ENCODE peak calls at places on chromosomes 5 and 9, in seven cellular contexts. S is AG09309, U is upper lobe of left lung, G is astrocyte of the spinal cord, D is breast epithelium, K is suprapubic skin, R is thoracic aorta. N is an unnamed sample.
A peak's percentile ranks its signal among the peaks of the same experiment; 100 is the strongest.

GRCh38 chr9:22030101-22030598 is 21.0 kb upstream of the CDKN2B start:
- DNase-seq in S (no peak), U (no peak), G (peak; percentile 73), D (no peak), K (no peak), R (no peak), N (no peak)

GRCh38 chr5:56481147-56481997 is 248.2 kb upstream of the ANKRD55 start:
- DNase-seq in S (no peak), U (peak; percentile 70), G (peak; percentile 64), D (no peak), K (no peak), R (no peak), N (peak; percentile 28)

GRCh38 chr5:113806250-113806649 is 292.8 kb downstream of the YTHDC2 start:
- DNase-seq in S (no peak), U (no peak), G (peak; percentile 28), D (no peak), K (no peak), R (no peak), N (no peak)

GRCh38 chr5:112574566-112574965 is 155.5 kb upstream of the EPB41L4A start:
- DNase-seq in S (no peak), U (no peak), G (no peak), D (no peak), K (no peak), R (no peak), N (no peak)

GRCh38 chr9:130129425-130130061 is 42.7 kb upstream of the NCS1 start:
- DNase-seq in S (no peak), U (peak; percentile 54), G (peak; percentile 61), D (no peak), K (no peak), R (no peak), N (no peak)

GRCh38 chr9:72979405-72980100 is 26.7 kb upstream of the ALDH1A1 start:
- DNase-seq in S (no peak), U (no peak), G (no peak), D (no peak), K (no peak), R (no peak), N (no peak)

GRCh38 chr9:109010676-109011655 is 2.3 kb downstream of the CTNNAL1 start:
- DNase-seq in S (no peak), U (no peak), G (peak; percentile 86), D (no peak), K (no peak), R (no peak), N (peak; percentile 25)

GRCh38 chr5:61991861-61992260 is 314.1 kb upstream of the KIF2A start:
- DNase-seq in S (no peak), U (no peak), G (no peak), D (no peak), K (no peak), R (no peak), N (no peak)

GRCh38 chr5:35924122-35924949 is 14.1 kb downstream of the CAPSL start:
- DNase-seq in S (peak; percentile 91), U (no peak), G (peak; percentile 85), D (no peak), K (no peak), R (no peak), N (no peak)

GRCh38 chr5:154541553-154541952 is 63.5 kb upstream of the HAND1 start:
- DNase-seq in S (no peak), U (no peak), G (no peak), D (no peak), K (no peak), R (no peak), N (no peak)
- TF ChIP-seq CTCF in S (no peak), U (no peak), G (no peak), D (no peak), K (no peak), R (no peak), N (no peak)

DNA sequence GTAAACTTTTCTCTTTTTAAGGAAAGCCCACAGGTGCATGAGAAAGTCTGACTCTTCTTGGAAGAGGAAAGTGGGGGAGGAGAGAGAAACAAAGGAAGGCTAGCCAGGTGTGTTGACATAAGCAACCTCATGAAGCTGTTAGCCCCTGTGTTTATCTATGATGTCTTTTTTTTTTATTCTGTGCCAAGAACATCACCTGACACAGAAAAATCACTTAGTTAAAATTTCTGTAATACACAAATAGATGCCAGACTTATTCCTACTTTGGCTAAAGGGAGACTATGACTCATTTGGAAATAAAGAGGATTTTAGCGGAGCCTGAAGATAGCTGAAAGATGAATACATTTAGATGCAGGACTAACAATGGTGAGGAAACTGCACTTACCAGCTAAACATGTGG is 58.3 kb downstream of the BAAT start:
- DNase-seq in S (no peak), U (no peak), G (no peak), D (no peak), K (no peak), R (no peak), N (no peak)
- H3K4me3 ChIP-seq in S (no peak overlapping the region), U (no peak overlapping the region), G (no peak overlapping the region), D (no peak overlapping the region), K (no peak overlapping the region), R (no peak overlapping the region), N (no peak overlapping the region)

GRCh38 chr5:1279443-1280151 is 15.3 kb downstream of the TERT start:
- DNase-seq in S (no peak), U (peak; percentile 68), G (no peak), D (no peak), K (no peak), R (no peak), N (no peak)

GRCh38 chr5:1278656-1279442 is 16.0 kb downstream of the TERT start:
- DNase-seq in S (no peak), U (peak; percentile 75), G (no peak), D (no peak), K (no peak), R (no peak), N (no peak)

GRCh38 chr5:1281038-1281882 is 13.6 kb downstream of the TERT start:
- DNase-seq in S (no peak), U (no peak), G (no peak), D (no peak), K (peak; percentile 13), R (no peak), N (no peak)

GRCh38 chr5:1282139-1282992 is 12.5 kb downstream of the TERT start:
- DNase-seq in S (no peak), U (peak; percentile 70), G (no peak), D (peak; percentile 50), K (peak; percentile 59), R (no peak), N (peak; percentile 31)

DNA sequence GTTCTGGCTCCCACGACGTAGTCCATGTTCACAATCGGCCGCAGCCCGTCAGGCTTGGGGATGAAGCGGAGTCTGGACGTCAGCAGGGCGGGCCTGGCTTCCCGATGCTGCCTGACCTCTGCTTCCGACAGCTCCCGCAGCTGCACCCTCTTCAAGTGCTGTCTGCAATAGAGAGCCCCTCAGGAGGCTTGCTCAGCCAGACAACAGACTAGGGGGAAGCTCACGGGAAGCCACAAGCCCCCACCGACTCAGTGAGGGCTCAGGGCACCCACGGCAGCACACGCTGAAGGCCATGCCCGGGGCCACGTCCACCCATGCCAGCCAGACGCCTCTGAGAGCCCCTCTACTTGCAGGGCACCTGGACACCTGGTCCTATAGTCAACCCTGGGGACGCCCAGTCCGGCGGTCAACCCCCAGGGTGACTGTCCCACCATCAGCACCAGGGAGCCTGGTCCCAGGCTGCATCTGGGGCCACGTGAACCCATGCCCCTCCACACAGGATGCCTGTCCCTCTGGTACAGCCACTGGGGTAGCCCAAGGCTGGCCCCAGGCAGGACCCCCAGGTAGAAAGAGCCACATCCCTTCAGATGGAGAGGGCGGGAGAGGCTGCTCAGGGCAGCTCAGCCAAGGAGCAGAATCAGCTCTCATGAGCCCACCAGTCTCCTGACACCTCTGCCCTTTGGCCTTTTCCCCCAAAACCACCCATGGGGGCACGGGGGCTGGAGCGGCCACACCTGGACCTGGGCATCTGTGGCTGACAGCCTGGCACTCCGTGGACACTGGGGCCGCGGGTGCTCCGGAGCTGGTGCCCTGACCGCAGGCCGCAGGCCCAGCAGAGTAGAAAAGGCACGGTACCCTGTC is 14.5 kb downstream of the TERT start:
- DNase-seq in S (no peak), U (peak; percentile 70), G (no peak), D (no peak), K (no peak), R (no peak), N (no peak)
- TF ChIP-seq CTCF in S (no peak), U (no peak), G (no peak), D (no peak), K (no peak), R (no peak), N (no peak)

GRCh38 chr5:76406567-76407155 is 3.6 kb downstream of the IQGAP2 start:
- DNase-seq in S (no peak), U (no peak), G (no peak), D (no peak), K (no peak), R (no peak), N (no peak)
- H3K4me3 ChIP-seq in S (no peak overlapping the region), U (no peak overlapping the region), G (no peak overlapping the region), D (no peak overlapping the region), K (no peak overlapping the region), R (no peak overlapping the region), N (no peak overlapping the region)

DNA sequence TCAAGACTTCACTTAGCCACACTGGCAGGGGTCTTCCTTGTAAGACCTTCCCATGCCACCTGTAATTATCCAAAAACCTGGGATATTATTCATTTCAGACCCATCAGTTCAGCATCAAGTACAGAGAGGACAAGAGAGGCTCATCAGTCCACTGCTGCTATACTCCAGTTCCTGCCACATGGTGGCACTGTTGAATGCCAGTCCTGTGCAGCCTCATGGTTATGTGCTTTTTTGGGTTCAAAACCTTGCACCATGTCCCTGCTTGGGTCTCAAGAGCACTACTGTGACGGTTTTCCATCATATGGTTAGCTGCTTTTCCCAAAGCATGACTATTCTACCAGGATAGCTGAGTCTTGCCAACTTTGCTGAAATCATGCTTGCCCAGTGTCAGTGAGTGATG is 8.5 kb downstream of the PTGS1 start:
- DNase-seq in S (no peak), U (no peak), G (no peak), D (no peak), K (no peak), R (no peak), N (no peak)
- TF ChIP-seq CTCF in S (peak; percentile 44), U (no peak), G (peak; percentile 41), D (no peak), K (no peak), R (no peak), N (no peak)

DNA sequence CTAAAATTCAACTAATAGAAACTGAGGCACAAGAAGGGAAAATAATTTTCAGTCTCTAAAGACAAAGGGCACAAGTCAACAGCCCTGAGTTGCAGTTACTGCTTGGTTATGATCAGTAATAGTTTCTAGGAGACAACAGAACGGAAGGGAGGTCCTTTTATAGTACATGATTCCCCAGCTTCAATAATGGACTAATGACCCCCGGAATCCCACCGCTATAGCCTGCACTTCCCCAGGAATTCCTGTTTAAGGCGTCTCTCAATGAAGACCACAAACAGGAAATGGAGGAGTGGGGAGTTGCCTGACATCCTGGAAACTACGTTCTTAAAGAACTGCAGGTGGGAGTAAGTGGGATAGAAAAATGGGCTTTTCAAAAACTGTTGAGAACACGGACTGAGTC is 60.6 kb downstream of the DIAPH1 start:
- DNase-seq in S (no peak), U (no peak), G (no peak), D (no peak), K (no peak), R (no peak), N (no peak)
- H3K4me3 ChIP-seq in S (no peak overlapping the region), U (no peak overlapping the region), G (no peak overlapping the region), D (no peak overlapping the region), K (peak overlapping the region; percentile 10), R (peak overlapping the region; percentile 63), N (no peak overlapping the region)